ENCODE peak calls at places on chromosomes 6 and 20, in six cellular contexts. F is neuronal stem cell, E is IMR-90, U is mesenchymal stem cell, V is H1, D is trophoblast cell. H is an unnamed sample.

GRCh38 chr20:38863024-38863851 is 57.7 kb downstream of the PPP1R16B start:
- DNase-seq in D (no peak), F (no peak), U (no peak), E (no peak), V (no peak), H (no peak)

GRCh38 chr6:24780206-24780605 is 5.5 kb downstream of the GMNN start:
- DNase-seq in D (no peak), U (no peak), F (no peak), V (no peak), E (peak), H (no peak)

GRCh38 chr6:102813489-102814275 is 1420.2 kb downstream of the GRIK2 start:
- DNase-seq in V (no peak), E (no peak), F (no peak), U (no peak), D (peak), H (peak)

GRCh38 chr20:63383556-63383955 is 22.4 kb upstream of the CHRNA4 start:
- DNase-seq in V (no peak), F (no peak), D (no peak), U (no peak), E (no peak), H (no peak)

GRCh38 chr6:88472731-88473130 is 306.6 kb upstream of the CNR1 start:
- DNase-seq in U (no peak), E (no peak), F (no peak), V (no peak), D (no peak), H (no peak)

GRCh38 chr20:12434672-12435071 is 517.0 kb downstream of the BTBD3 start:
- DNase-seq in V (no peak), E (no peak), F (no peak), U (no peak), D (no peak), H (no peak)

GRCh38 chr6:145063091-145063490 is 672.2 kb downstream of the EPM2A start:
- DNase-seq in V (no peak), F (no peak), U (no peak), D (peak), E (peak), H (no peak)

GRCh38 chr20:34637245-34638185 is 39.4 kb downstream of the PIGU start:
- DNase-seq in U (peak), E (peak), F (no peak), V (no peak), D (peak), H (no peak)

GRCh38 chr6:11460837-11461661 is 76.5 kb upstream of the TMEM170B start:
- DNase-seq in D (no peak), F (no peak), U (no peak), V (no peak), E (no peak), H (no peak)

GRCh38 chr6:149209879-149210278 is 107.6 kb upstream of the TAB2 start:
- DNase-seq in F (no peak), D (no peak), V (no peak), E (no peak), U (no peak), H (no peak)

GRCh38 chr20:4999788-5000187 is 1.5 kb downstream of the SLC23A2 start:
- DNase-seq in D (peak), V (no peak), U (no peak), E (no peak), F (no peak), H (no peak)

GRCh38 chr6:46990031-46990644 is 52.0 kb downstream of the ADGRF1 start:
- DNase-seq in E (no peak), V (no peak), U (no peak), F (no peak), D (no peak), H (no peak)

GRCh38 chr6:131787955-131788712 is 19.7 kb upstream of the ENPP1 start:
- DNase-seq in V (no peak), D (no peak), F (no peak), U (peak), E (peak), H (peak)

GRCh38 chr6:36296240-36296639 is 26.4 kb downstream of the PNPLA1 start:
- DNase-seq in U (no peak), D (peak), F (no peak), V (no peak), E (peak), H (no peak)

GRCh38 chr20:23700931-23701330 is 12.1 kb upstream of the CST4 start:
- DNase-seq in F (no peak), V (no peak), U (no peak), E (no peak), D (no peak), H (no peak)

GRCh38 chr20:25249198-25249931 is 1.5 kb downstream of the PYGB start:
- DNase-seq in F (no peak), U (no peak), E (peak), V (no peak), D (no peak), H (no peak)

GRCh38 chr6:31615748-31616147 is 714 bp downstream of the AIF1 start:
- DNase-seq in E (no peak), D (no peak), U (no peak), V (no peak), F (no peak), H (no peak)
- H3K4me3 ChIP-seq in E (no peak), D (no peak), U (no peak), V (no peak), F (no peak), H (no peak)

GRCh38 chr6:170211404-170212025 is 79.4 kb downstream of the DLL1 start:
- DNase-seq in V (no peak), F (no peak), D (no peak), U (no peak), E (no peak), H (no peak)

GRCh38 chr6:170210651-170211403 is 80.1 kb downstream of the DLL1 start:
- DNase-seq in D (no peak), U (no peak), F (no peak), E (no peak), V (no peak), H (no peak)

GRCh38 chr6:170210026-170210390 is 80.9 kb downstream of the DLL1 start:
- DNase-seq in E (no peak), U (no peak), F (no peak), V (no peak), D (no peak), H (no peak)

GRCh38 chr6:170212956-170213636 is 77.8 kb downstream of the DLL1 start:
- DNase-seq in E (no peak), U (no peak), D (no peak), V (no peak), F (no peak), H (no peak)

DNA sequence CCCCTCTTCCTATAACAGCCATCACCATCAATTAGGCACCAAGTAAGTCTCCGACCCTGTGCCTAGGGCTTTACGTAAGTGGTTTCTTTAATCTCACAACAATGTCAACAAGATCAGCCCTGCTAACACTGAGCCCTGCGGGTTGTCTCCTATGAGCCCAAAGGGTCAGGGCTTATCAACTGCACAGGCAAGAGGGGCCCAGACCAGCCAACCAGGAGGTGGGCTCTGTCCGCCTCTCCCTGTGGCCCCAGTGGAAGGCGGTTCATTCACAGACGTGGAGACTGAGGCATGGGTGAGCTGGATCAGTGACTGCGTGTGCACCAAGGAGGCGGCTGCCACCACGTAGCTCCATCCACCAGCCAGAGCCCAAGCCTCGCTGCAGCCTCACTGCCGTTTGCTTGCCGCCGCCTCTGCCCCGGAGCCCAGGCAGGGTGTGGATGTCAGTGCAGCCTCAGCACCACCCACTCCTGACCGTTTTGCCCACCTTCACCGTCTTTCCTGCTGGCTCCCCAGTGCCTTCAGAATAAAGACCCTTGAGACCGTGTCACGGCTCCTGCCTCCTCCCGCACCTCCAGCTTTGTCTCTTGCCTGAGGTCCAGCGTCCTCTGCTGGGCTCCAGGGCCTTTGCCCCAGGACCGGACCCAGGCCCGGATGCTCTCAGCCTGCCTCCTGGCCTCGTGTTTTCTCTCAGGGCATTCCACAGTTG is 78.7 kb downstream of the DLL1 start:
- DNase-seq in D (no peak), E (no peak), V (no peak), U (no peak), F (no peak), H (no peak)
- H3K18ac ChIP-seq in D (no peak), E (no peak), V (no peak), U (no peak), F (peak), H (no peak)

DNA sequence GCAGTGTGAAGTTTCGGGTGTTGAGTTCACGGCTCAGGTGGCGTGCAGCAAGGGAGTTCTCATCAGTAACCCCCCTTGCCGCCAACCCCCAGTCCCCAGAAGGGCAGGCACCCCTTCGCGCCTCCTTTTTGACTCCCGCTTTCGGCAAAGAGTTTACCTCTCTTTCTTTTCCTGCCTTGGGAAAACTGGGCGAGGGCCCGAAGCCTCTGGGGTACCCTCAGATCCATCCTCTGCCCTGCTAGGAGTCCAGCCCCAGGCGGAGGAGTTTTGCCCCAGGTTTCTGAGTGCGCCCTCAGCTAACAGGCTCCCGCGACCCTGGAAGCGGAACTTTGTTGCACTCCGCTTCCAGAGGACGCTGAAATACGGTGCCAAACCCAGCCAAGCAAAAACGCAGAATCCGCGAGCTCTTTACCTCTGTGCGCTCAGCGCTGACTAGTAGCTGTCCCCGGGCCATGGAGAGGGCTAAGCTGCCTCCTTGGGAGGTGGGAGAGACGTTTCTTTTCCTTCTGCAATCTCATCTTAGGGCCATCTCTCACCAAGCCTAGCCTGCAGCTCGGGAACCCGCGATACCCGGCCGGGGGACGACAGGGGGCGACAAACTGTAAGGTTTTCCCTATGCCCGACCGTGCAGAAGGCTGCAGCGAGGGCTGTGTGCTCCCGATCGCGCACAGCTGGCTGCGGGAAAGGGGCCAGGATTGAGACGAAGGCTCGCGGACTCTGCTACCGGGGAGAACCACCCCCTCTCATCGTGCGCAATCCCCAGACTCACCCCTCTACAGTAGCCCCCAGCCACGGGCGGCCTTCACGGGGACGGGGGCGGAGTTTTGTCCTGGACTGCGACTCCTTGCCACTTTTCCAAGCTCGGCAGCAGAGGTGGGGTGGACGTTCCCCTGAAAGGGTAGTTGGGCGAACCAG is 2.7 kb upstream of the PAX1 start:
- DNase-seq in F (peak), E (peak), U (peak), D (peak), V (no peak), H (peak)
- H3K4me3 ChIP-seq in F (no peak), E (no peak), U (no peak), D (no peak), V (peak), H (no peak)

DNA sequence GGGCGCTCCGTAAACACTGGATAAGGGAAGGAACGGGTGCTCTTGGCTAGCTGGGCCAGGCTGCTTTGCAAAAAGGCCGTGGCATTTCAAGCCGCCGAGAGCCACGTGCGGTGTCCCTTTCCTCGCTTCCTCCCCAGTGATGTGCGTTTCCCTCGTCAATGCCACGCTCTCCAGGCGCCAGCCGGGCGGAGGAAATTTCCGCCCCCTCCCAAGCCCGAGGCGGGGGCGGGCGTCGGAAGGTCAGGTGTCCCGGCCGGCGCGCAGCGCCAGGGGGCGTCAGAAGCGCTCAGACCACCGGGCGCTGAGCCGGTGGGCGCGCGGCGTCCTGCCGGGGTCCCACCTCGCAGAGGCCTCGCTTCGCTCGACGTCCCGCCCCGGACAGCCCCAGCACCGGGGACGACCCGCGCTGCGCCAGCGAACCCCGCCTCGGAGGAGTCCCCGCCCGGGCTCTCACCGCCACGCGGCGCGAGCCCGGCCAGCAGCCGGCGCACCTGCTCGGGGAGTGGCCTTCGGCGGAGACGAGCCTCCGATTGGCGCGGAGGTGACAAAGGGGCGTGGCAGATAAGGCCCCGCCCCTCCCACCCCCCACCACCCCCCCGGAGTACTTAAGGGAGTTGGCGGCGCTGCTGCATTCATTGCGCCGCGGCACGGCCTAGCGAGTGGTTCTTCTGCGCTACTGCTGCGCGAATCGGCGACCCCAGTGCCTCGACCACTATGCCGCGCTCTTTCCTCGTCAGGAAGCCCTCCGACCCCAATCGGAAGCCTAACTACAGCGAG is at the start of gene SNAI1:
- DNase-seq in U (peak), E (peak), F (peak), D (peak), V (no peak), H (peak)
- H3K18ac ChIP-seq in U (peak), E (peak), F (peak), D (peak), V (no peak), H (peak)

GRCh38 chr6:27651371-27651732 is 178.4 kb upstream of the ZNF184 start:
- DNase-seq in U (peak), F (peak), D (no peak), V (no peak), E (no peak), H (peak)
- H3K4me3 ChIP-seq in U (no peak), F (peak), D (peak), V (peak), E (no peak), H (peak)

H was measured in mesendoderm.